ENCODE peak calls at places on chromosomes 5 and 9, in nine cellular contexts. G, J, F, O, D, H, B, I and R are unnamed samples. For H3K36me3 and H3K4me1, the result is how much of the 10 kb centered on the place peaks cover.

GRCh38 chr9:13378171-13378570 is 98.7 kb upstream of the MPDZ start:
- DNase-seq in G (no peak), B (no peak), I (no peak), D (no peak), J (no peak), F (no peak), H (no peak), O (no peak), R (no peak)

GRCh38 chr9:111601237-111602018 is 2.0 kb upstream of the PTGR1 start:
- DNase-seq in D (no peak), I (no peak), G (no peak), O (no peak), J (no peak), F (no peak), H (peak), B (no peak), R (no peak)

GRCh38 chr9:71897573-71897972 is 13.4 kb downstream of the ABHD17B start:
- DNase-seq in I (no peak), J (no peak), G (no peak), B (no peak), H (no peak), F (no peak), O (no peak), D (no peak), R (no peak)

GRCh38 chr5:143479394-143479793 is 75.9 kb upstream of the NR3C1 start:
- DNase-seq in B (no peak), O (no peak), J (no peak), I (no peak), D (no peak), G (no peak), H (peak), F (peak), R (no peak)

GRCh38 chr5:62043289-62044274 is 262.4 kb upstream of the KIF2A start:
- DNase-seq in G (no peak), H (no peak), I (no peak), B (no peak), F (no peak), D (no peak), O (no peak), J (no peak), R (no peak)

GRCh38 chr5:120600639-120601038 is 136.5 kb downstream of the PRR16 start:
- DNase-seq in G (no peak), J (no peak), H (no peak), I (no peak), B (no peak), O (no peak), D (no peak), F (no peak), R (no peak)

GRCh38 chr5:13632676-13633075 is 311.8 kb downstream of the DNAH5 start:
- DNase-seq in G (no peak), B (no peak), J (no peak), D (no peak), I (no peak), F (peak), O (no peak), H (peak), R (no peak)

GRCh38 chr9:77839459-77840140 is 191.5 kb upstream of the GNA14 start:
- DNase-seq in J (no peak), D (no peak), F (peak), H (peak), G (no peak), O (no peak), I (no peak), B (no peak), R (no peak)

GRCh38 chr9:124256517-124257069 is 1.2 kb upstream of the NEK6 start:
- DNase-seq in D (no peak), B (no peak), F (peak), J (no peak), H (peak), O (no peak), I (peak), G (peak), R (peak)

GRCh38 chr9:110875275-110875674 is 163.0 kb downstream of the LPAR1 start:
- DNase-seq in D (no peak), F (no peak), H (no peak), O (peak), J (peak), I (no peak), B (peak), G (peak), R (no peak)

GRCh38 chr5:43674536-43674935 is 71.6 kb downstream of the NNT start:
- DNase-seq in O (no peak), G (no peak), D (no peak), H (no peak), I (no peak), J (no peak), B (no peak), F (no peak), R (no peak)

GRCh38 chr5:57695179-57695578 is 212.6 kb upstream of the ACTBL2 start:
- DNase-seq in G (no peak), F (peak), B (no peak), I (no peak), H (no peak), J (no peak), D (no peak), O (no peak), R (no peak)

GRCh38 chr5:153636713-153637112 is 146.2 kb downstream of the GRIA1 start:
- DNase-seq in F (no peak), D (no peak), I (no peak), H (no peak), G (no peak), B (no peak), O (no peak), J (no peak), R (no peak)
- H3K27ac ChIP-seq in F (no peak), D (no peak), I (no peak), H (no peak), G (no peak), B (no peak), O (no peak), J (no peak), R (no peak)

GRCh38 chr5:150013931-150014330 is 13.4 kb downstream of the HMGXB3 start:
- DNase-seq in B (no peak), D (no peak), I (no peak), F (no peak), H (no peak), J (no peak), G (no peak), O (no peak), R (no peak)
- H3K36me3 ChIP-seq in B (half or more), D (half or more), I (half or more), F (half or more), H (half or more), J (half or more), G (half or more), O (half or more), R (under half)

DNA sequence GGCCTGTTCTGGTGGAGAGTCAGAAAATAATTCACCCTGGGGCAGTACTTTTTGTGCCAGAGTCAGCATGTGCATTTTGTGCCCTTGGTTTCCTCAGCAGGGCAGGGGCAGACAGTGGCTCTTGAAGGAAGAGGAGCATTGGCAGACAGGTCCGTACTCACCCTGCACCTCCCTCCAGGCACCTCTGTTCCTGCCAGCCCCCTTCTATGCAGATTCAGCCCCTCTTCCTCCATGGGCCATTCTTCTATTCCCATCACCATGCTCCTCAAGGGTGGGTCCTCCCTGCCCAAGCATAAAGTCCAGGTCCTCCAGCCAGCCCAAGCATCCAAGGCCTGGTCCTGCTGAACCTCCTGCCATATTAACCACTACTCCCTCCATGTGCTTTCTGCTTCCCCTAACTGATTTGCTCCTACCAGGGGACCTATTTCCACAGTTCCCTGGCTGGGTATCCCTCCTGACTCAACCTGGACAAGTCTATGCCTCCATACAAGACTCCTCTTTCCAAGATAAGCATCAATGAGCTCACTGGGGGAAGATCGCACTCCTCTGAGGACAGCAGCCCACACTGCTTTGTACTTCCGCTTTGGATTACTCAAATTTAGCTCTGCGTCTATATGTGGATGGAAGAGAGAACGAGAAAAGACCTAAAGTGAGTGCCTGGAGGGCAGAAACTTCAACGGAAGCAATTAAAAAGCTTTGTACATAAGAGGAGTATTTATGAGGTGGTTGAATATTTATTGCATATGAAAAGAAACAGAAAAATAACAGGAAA is 9.3 kb upstream of the ACSL6 start:
- DNase-seq in F (peak), H (no peak), B (no peak), I (peak), J (no peak), G (no peak), D (no peak), O (no peak), R (peak)
- H3K4me1 ChIP-seq in F (under half), H (under half), B (under half), I (under half), J (under half), G (under half), D (under half), O (under half), R (under half)

DNA sequence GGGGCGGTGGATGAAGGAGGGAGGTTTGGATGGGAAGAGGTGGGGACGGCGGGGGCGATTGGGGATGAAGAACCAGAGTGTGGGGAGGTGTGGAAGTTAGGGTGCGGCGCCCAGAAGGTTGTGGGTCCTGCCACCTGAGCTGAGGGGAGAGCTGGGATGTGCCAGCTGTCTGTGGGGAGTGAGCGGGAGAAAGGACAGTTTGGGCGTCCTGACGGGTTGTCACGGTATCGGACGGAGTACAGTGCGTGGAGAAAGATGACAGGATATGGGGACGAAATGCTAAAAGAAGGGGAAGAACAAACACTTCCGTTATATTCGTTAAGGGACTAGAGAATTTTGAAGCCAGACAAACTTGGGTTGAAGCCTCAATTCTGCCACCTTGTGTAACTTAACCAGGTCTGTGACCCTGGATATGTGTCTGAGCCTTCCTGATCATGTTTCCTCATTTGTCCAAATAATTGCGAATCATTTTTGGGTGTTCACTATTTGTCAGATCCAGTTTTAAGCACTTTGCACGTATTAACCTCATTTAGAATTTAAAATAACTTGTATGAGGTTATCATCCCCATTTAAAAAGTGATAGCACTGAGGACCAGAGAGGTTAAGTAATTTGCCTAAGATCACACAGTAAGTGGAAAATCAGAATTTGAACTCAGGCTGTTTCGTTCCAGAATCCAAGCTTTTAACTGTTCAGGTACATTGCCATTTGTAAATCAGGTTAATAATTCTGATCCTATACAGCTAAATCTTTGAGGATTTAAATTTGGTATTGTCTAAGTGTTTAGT is 689 bp downstream of the CNTRL start:
- DNase-seq in J (no peak), F (no peak), D (no peak), O (no peak), I (no peak), H (peak), B (no peak), G (no peak), R (no peak)
- H3K27ac ChIP-seq in J (peak), F (peak), D (peak), O (peak), I (peak), H (no peak), B (peak), G (peak), R (peak)

GRCh38 chr5:36033050-36033449 is 33.6 kb downstream of the UGT3A2 start:
- DNase-seq in I (no peak), H (no peak), B (no peak), F (no peak), G (no peak), J (no peak), D (no peak), O (no peak), R (no peak)

GRCh38 chr5:36027711-36028110 is 36.5 kb upstream of the UGT3A1 start:
- DNase-seq in D (no peak), H (no peak), G (no peak), I (no peak), B (no peak), O (no peak), F (no peak), J (no peak), R (no peak)

GRCh38 chr5:36029914-36030313 is 36.8 kb downstream of the UGT3A2 start:
- DNase-seq in G (no peak), F (no peak), H (no peak), B (no peak), O (no peak), J (no peak), D (no peak), I (no peak), R (no peak)

GRCh38 chr5:36028816-36029465 is 37.7 kb downstream of the UGT3A2 start:
- DNase-seq in G (no peak), D (no peak), J (no peak), F (no peak), B (no peak), O (no peak), I (no peak), H (no peak), R (no peak)

DNA sequence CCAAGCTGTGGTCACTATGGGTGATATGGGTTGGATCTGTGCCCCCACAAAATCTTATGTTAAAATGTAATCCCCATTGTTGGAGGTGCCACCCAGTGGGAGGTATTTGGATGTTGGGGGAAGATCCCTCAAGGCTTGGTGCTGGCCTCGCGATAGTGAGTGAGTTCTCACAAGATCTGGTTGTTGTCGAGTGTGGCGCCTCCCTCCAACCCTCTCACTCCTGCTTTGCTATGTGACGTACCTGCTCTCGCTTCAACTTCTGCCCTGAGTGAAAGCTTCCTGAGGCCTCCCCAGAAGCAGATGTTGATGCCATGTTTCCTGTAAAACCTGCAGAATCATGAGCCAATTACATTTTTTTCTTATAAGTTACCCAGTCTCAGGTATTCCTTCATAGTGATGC is 35.5 kb downstream of the UGT3A2 start:
- DNase-seq in D (no peak), H (no peak), J (no peak), O (no peak), F (no peak), B (no peak), I (no peak), G (no peak), R (no peak)
- H3K36me3 ChIP-seq in D (under half), H (under half), J (under half), O (under half), F (under half), B (under half), I (under half), G (under half), R (under half)

GRCh38 chr9:95062601-95063065 is 254.9 kb downstream of the FANCC start:
- DNase-seq in G (no peak), B (no peak), H (no peak), D (no peak), F (no peak), O (no peak), J (no peak), I (no peak), R (no peak)
- H3K4me1 ChIP-seq in G (half or more), B (half or more), H (under half), D (half or more), F (under half), O (half or more), J (half or more), I (half or more), R (under half)

GRCh38 chr9:117258201-117258866 is 156.5 kb downstream of the ASTN2 start:
- DNase-seq in H (no peak), J (no peak), D (no peak), F (no peak), O (no peak), G (no peak), I (no peak), B (no peak), R (no peak)
- H3K27ac ChIP-seq in H (no peak), J (no peak), D (no peak), F (no peak), O (no peak), G (no peak), I (no peak), B (no peak), R (no peak)